ENCODE peak calls at places on chromosomes 12 and 14, in seven cellular contexts. Q, O, F, K, V, N and G are unnamed samples. For H3K4me1, H3K27me3 and H3K36me3, the result is how much of the 10 kb centered on the place peaks cover.

GRCh38 chr12:131349397-131350127 is 361.3 kb upstream of the SFSWAP start:
- DNase-seq in O (no peak), V (no peak), K (no peak), Q (no peak), N (no peak), F (no peak), G (no peak)

GRCh38 chr12:77648716-77649115 is 182.0 kb upstream of the NAV3 start:
- DNase-seq in K (no peak), Q (no peak), O (no peak), F (no peak), V (no peak), N (no peak), G (no peak)

GRCh38 chr12:120620624-120621023 is 19.8 kb upstream of the CABP1 start:
- DNase-seq in N (no peak), K (peak), V (no peak), O (no peak), F (no peak), Q (no peak), G (no peak)

GRCh38 chr12:54984602-54985376 is at the start of gene TESPA1:
- DNase-seq in F (peak), N (peak), O (peak), V (peak), Q (peak), K (peak), G (peak)

GRCh38 chr12:59710004-59710628 is 114.3 kb downstream of the SLC16A7 start:
- DNase-seq in V (no peak), O (no peak), K (no peak), Q (no peak), N (no peak), F (no peak), G (no peak)

GRCh38 chr14:53537421-53538315 is 384.5 kb upstream of the DDHD1 start:
- DNase-seq in F (no peak), Q (no peak), N (no peak), K (no peak), O (no peak), V (no peak), G (no peak)

GRCh38 chr12:39127401-39127800 is 222.0 kb upstream of the CPNE8 start:
- DNase-seq in F (no peak), V (no peak), Q (no peak), O (no peak), N (no peak), K (no peak), G (no peak)

GRCh38 chr14:85471744-85472143 is 58.2 kb upstream of the FLRT2 start:
- DNase-seq in V (no peak), K (no peak), N (no peak), O (no peak), F (no peak), Q (peak), G (no peak)

GRCh38 chr14:22614240-22614799 is 16.2 kb downstream of the ABHD4 start:
- DNase-seq in Q (no peak), K (no peak), N (no peak), V (peak), F (no peak), O (no peak), G (no peak)

GRCh38 chr12:7046383-7047143 is 14.0 kb upstream of the C1S start:
- DNase-seq in Q (no peak), K (no peak), O (no peak), N (no peak), V (no peak), F (no peak), G (no peak)

GRCh38 chr12:128542844-128543243 is 275.9 kb downstream of the TMEM132C start:
- DNase-seq in Q (no peak), V (no peak), O (no peak), F (no peak), N (no peak), K (no peak), G (no peak)

GRCh38 chr12:25276199-25276937 is 25.6 kb upstream of the KRAS start:
- DNase-seq in Q (peak), N (no peak), V (no peak), K (peak), F (no peak), O (no peak), G (no peak)

GRCh38 chr14:78637903-78638302 is 467.7 kb downstream of the NRXN3 start:
- DNase-seq in V (no peak), F (no peak), O (no peak), Q (no peak), N (no peak), K (no peak), G (no peak)

GRCh38 chr14:74706101-74706500 is 6.8 kb downstream of the AREL1 start:
- DNase-seq in O (no peak), Q (no peak), N (no peak), V (no peak), F (no peak), K (no peak), G (no peak)

GRCh38 chr12:106247731-106248176 is at the start of gene CKAP4:
- DNase-seq in F (peak), K (peak), N (peak), V (peak), Q (peak), O (peak), G (peak)

GRCh38 chr12:90098132-90098779 is 389.6 kb upstream of the ATP2B1 start:
- DNase-seq in Q (no peak), V (no peak), O (no peak), F (no peak), K (no peak), N (no peak), G (no peak)

GRCh38 chr12:55974308-55974724 is 438 bp downstream of the RAB5B start:
- DNase-seq in F (no peak), Q (no peak), V (no peak), K (peak), N (no peak), O (peak), G (no peak)

GRCh38 chr12:45893240-45893639 is 97.1 kb downstream of the SCAF11 start:
- DNase-seq in Q (no peak), O (no peak), K (no peak), N (no peak), V (no peak), F (no peak), G (no peak)

GRCh38 chr14:70907172-70907995 is at the start of gene PCNX1:
- DNase-seq in N (peak), O (peak), V (peak), Q (peak), K (peak), F (peak), G (peak)

GRCh38 chr14:74579447-74580274 is 32.4 kb downstream of the LTBP2 start:
- DNase-seq in O (no peak), V (no peak), Q (no peak), N (no peak), K (no peak), F (no peak), G (no peak)

GRCh38 chr12:95197636-95198035 is 19.6 kb downstream of the FGD6 start:
- DNase-seq in O (no peak), K (no peak), F (no peak), Q (no peak), N (no peak), V (no peak), G (no peak)

GRCh38 chr12:56987551-56988053 is 18.7 kb downstream of the ZBTB39 start:
- DNase-seq in N (peak), K (peak), V (peak), Q (peak), O (peak), F (peak), G (peak)

GRCh38 chr14:21070610-21071224 is 613 bp downstream of the ARHGEF40 start:
- DNase-seq in F (peak), K (no peak), N (peak), V (peak), O (no peak), Q (peak), G (peak)

GRCh38 chr12:120249875-120250795 is 15.4 kb downstream of the PXN start:
- DNase-seq in V (peak), Q (no peak), F (peak), K (no peak), O (no peak), N (peak), G (peak)

GRCh38 chr14:74508292-74508731 is 14.7 kb downstream of the ISCA2 start:
- DNase-seq in Q (no peak), N (no peak), V (no peak), F (no peak), K (no peak), O (peak), G (no peak)

GRCh38 chr12:42386310-42386709 is 60.3 kb downstream of the PPHLN1 start:
- DNase-seq in N (no peak), V (no peak), Q (no peak), O (no peak), K (no peak), F (no peak), G (no peak)

GRCh38 chr12:120662879-120663278 is 22.5 kb downstream of the CABP1 start:
- DNase-seq in F (no peak), Q (no peak), V (no peak), O (no peak), K (no peak), N (no peak), G (no peak)

GRCh38 chr12:30110970-30111586 is 327.3 kb upstream of the TMTC1 start:
- DNase-seq in F (no peak), O (no peak), K (no peak), Q (no peak), N (no peak), V (no peak), G (no peak)

GRCh38 chr12:24679135-24679534 is 269.8 kb downstream of the BCAT1 start:
- DNase-seq in F (no peak), V (no peak), K (no peak), Q (no peak), O (no peak), N (no peak), G (no peak)

GRCh38 chr14:104845834-104846441 is 19.1 kb upstream of the CEP170B start:
- DNase-seq in N (peak), F (no peak), V (no peak), O (peak), K (no peak), Q (no peak), G (no peak)

GRCh38 chr12:31727197-31727596 is 1.6 kb downstream of the AMN1 start:
- DNase-seq in F (no peak), N (no peak), Q (no peak), O (no peak), K (no peak), V (no peak), G (no peak)

GRCh38 chr12:31728289-31728916 is 418 bp downstream of the AMN1 start:
- DNase-seq in N (peak), V (no peak), F (no peak), Q (peak), K (peak), O (no peak), G (no peak)

GRCh38 chr12:31728917-31729640 is at the start of gene AMN1:
- DNase-seq in O (peak), Q (peak), F (peak), V (peak), N (peak), K (peak), G (peak)

GRCh38 chr12:31726575-31726974 is 2.2 kb downstream of the AMN1 start:
- DNase-seq in N (no peak), F (no peak), O (no peak), Q (no peak), V (no peak), K (no peak), G (no peak)

GRCh38 chr12:31729728-31730127 is 907 bp upstream of the AMN1 start:
- DNase-seq in F (no peak), K (no peak), Q (no peak), V (no peak), O (no peak), N (no peak), G (no peak)
- H3K4me1 ChIP-seq in F (under half), K (under half), Q (under half), V (under half), O (under half), N (half or more), G (under half)

DNA sequence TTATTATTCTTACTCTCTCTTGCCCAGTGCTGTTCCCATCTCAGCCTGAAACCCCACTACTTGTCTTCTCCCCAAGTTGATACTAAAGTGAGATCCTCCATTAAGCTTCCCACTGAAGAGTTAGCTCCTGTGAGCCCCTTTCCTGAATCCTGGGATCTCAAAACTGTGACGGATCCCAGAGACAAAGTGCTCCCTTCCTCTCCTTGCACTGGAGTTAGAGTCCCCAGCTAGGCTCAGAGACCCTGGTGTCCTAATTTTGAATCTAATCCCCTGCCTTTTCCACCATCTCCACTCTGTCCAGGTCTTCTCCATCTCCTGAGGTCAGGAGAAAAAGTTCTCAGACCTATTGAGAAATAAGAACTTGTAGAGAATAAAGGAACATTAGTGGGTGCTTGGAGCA is 17.6 kb upstream of the TBX3 start:
- DNase-seq in O (no peak), Q (no peak), K (no peak), V (no peak), N (no peak), F (no peak), G (no peak)
- H3K27me3 ChIP-seq in O (half or more), Q (under half), K (half or more), V (under half), N (half or more), F (half or more), G (under half)

GRCh38 chr12:113098428-113099028 is 37.0 kb downstream of the RASAL1 start:
- DNase-seq in N (peak), O (peak), V (peak), Q (peak), F (peak), K (peak), G (peak)

GRCh38 chr12:113096675-113097461 is 38.7 kb downstream of the RASAL1 start:
- DNase-seq in O (no peak), Q (no peak), K (no peak), V (no peak), N (no peak), F (no peak), G (no peak)

GRCh38 chr12:113099364-113099763 is 36.2 kb downstream of the RASAL1 start:
- DNase-seq in Q (no peak), N (no peak), K (no peak), V (no peak), F (no peak), O (no peak), G (peak)

GRCh38 chr12:113099764-113100163 is 35.8 kb downstream of the RASAL1 start:
- DNase-seq in O (no peak), N (no peak), Q (no peak), K (no peak), F (no peak), V (no peak), G (no peak)

DNA sequence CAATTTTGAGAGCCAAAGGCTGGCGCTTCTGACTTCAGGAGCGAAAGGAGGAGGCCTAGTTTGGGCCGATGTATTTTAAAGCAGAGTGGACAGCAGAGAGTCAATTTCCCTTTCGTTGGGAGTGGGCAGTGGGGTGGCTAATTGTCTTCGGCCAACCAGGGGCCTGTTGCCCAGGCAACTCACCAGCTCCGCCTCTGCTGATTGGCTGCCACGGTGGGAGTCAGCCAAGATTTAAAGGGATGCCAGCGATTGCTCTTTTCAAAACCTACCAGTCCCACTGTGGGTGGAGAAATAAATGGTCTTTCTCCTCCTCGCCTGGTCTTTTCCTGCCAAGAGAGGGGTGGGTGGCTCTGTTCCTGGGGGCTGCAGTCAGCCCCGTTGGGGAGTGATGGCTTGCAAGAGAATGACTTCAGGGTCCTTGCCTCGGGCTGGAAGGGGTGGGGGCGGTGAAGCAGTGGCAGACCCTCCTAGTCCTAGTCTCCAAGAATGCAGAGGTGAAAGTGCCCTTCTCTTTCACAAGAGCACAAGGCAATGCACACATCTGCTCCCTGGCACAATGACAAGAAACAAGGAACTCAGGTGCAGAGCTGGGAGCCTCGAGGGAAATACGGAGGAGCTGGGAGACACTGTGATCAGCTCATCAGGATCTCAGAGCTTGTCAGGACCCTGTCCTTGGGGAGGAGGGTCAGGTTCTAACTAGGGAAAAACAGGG is 37.7 kb downstream of the RASAL1 start:
- DNase-seq in K (no peak), Q (peak), O (no peak), N (no peak), F (peak), V (no peak), G (no peak)
- H3K36me3 ChIP-seq in K (under half), Q (under half), O (under half), N (under half), F (under half), V (under half), G (under half)

GRCh38 chr14:91872517-91873470 is 5.5 kb upstream of the TC2N start:
- DNase-seq in F (peak), O (peak), N (peak), V (peak), K (peak), Q (peak), G (peak)
- H3K4me1 ChIP-seq in F (under half), O (under half), N (under half), V (under half), K (under half), Q (half or more), G (half or more)

GRCh38 chr12:114687802-114688201 is 3.8 kb upstream of the TBX3 start:
- DNase-seq in V (no peak), Q (no peak), K (no peak), N (no peak), O (no peak), F (no peak), G (no peak)
- H3K27me3 ChIP-seq in V (under half), Q (under half), K (half or more), N (under half), O (half or more), F (half or more), G (half or more)

DNA sequence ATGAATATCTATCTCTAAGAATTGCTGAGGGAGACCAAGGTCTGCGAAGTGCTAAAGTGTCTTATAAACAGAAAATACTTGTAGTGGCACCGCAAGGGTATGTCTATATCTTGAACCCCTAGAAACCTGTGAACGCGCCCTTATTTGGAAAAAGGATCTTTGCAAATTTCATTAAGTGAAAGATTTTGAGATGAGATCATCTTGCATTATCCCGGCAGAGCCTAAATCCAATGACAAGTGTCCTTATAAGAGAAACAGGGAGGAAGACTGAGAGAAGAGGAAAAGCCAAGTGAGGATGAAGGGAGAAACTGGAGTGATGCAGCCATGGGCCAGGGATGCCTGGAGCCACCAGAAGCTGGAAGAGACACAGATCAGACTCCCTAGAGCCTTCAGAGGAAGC is 27.7 kb downstream of the RBM19 start:
- DNase-seq in Q (no peak), F (no peak), N (no peak), O (no peak), V (no peak), K (no peak), G (no peak)
- H3K36me3 ChIP-seq in Q (under half), F (under half), N (half or more), O (half or more), V (half or more), K (half or more), G (under half)